ENCODE peak calls at places on chromosomes 16 and 17, in eight cellular contexts. H is HFF-Myc; I is HTR-8/SVneo; C is left ventricle myocardium inferior; Z is EH; N is effector memory CD8-positive, alpha-beta T cell; K is stimulated activated naive CD8-positive, alpha-beta T cell treated with anti-CD3 and anti-CD28 coated beads, Interleukin-15, amount 100 ng/mL, for 72 hours; E is transverse colon. S is an unnamed sample.

GRCh38 chr17:7886227-7887037 is 2.2 kb upstream of the CHD3 start:
- DNase-seq in C (no peak), E (peak), K (peak), N (peak), I (peak), H (no peak), Z (peak), S (no peak)

GRCh38 chr16:81651758-81652718 is 127.1 kb upstream of the PLCG2 start:
- DNase-seq in I (no peak), K (no peak), E (no peak), Z (no peak), C (no peak), H (no peak), N (no peak), S (no peak)

GRCh38 chr16:14501331-14502255 is 128.5 kb downstream of the PARN start:
- DNase-seq in N (no peak), I (peak), K (no peak), C (peak), H (peak), Z (peak), E (peak), S (peak)

GRCh38 chr17:78256705-78257559 is 25.5 kb downstream of the TMEM235 start:
- DNase-seq in Z (no peak), I (no peak), C (no peak), E (no peak), K (no peak), H (no peak), N (no peak), S (peak)

GRCh38 chr17:14038206-14038605 is 31.1 kb upstream of the COX10 start:
- DNase-seq in E (no peak), Z (peak), N (no peak), I (no peak), C (no peak), H (no peak), K (no peak), S (no peak)

GRCh38 chr16:4261557-4262172 is 11.2 kb downstream of the TFAP4 start:
- DNase-seq in H (no peak), N (peak), C (no peak), I (peak), E (peak), Z (no peak), K (peak), S (peak)

GRCh38 chr17:42548070-42548837 is 4.5 kb upstream of the HSD17B1 start:
- DNase-seq in N (peak), E (peak), H (no peak), Z (peak), C (peak), K (peak), I (peak), S (peak)

GRCh38 chr16:85354623-85355514 is 242.6 kb upstream of the CIBAR2 start:
- DNase-seq in N (no peak), E (no peak), K (no peak), I (peak), H (peak), Z (peak), C (no peak), S (peak)

GRCh38 chr17:41864837-41865595 is at the start of gene KLHL11:
- DNase-seq in C (peak), H (peak), I (peak), N (peak), Z (peak), E (peak), K (peak), S (peak)

GRCh38 chr16:31388535-31388934 is 4.6 kb upstream of the ITGAD start:
- DNase-seq in I (no peak), N (no peak), H (no peak), C (no peak), Z (no peak), K (no peak), E (no peak), S (no peak)

GRCh38 chr17:43175213-43176118 is 4.5 kb downstream of the NBR1 start:
- DNase-seq in C (no peak), Z (peak), K (no peak), I (no peak), N (no peak), H (peak), E (no peak), S (no peak)

GRCh38 chr17:32673964-32674363 is 187.2 kb downstream of the CDK5R1 start:
- DNase-seq in E (no peak), Z (peak), H (no peak), K (no peak), C (no peak), I (no peak), N (no peak), S (no peak)

GRCh38 chr17:46026045-46026814 is 27.2 kb downstream of the STH start:
- DNase-seq in H (no peak), C (no peak), Z (no peak), K (no peak), E (peak), I (no peak), N (no peak), S (no peak)

GRCh38 chr17:46950615-46950996 is 27.6 kb downstream of the GOSR2 start:
- DNase-seq in E (no peak), N (no peak), Z (no peak), C (no peak), I (no peak), H (no peak), K (no peak), S (no peak)